ENCODE peak calls at places on chromosome 2, in seven cellular contexts. G is OCI-M1; K is HTR-8/SVneo; W is stimulated activated CD4-positive, alpha-beta T cell treated with anti-CD3 and anti-CD28 coated beads, Interleukin-4, amount 100 ng/mL, for 1 hour; O is DND-41; Q is thyroid gland; U is fibroblast of the aortic adventitia. Y is an unnamed sample.

GRCh38 chr2:196201229-196201998 is 30.0 kb upstream of the STK17B start:
- DNase-seq in G (peak), K (no peak), W (no peak), O (no peak), Q (no peak), U (peak), Y (no peak)

GRCh38 chr2:132979339-132980093 is 309.5 kb upstream of the LYPD1 start:
- DNase-seq in G (no peak), K (no peak), W (no peak), O (no peak), Q (no peak), U (no peak), Y (no peak)

GRCh38 chr2:175097297-175097696 is 70.7 kb downstream of the ATF2 start:
- DNase-seq in G (no peak), K (peak), W (no peak), O (no peak), Q (no peak), U (peak), Y (no peak)

GRCh38 chr2:37858197-37858711 is 66.8 kb upstream of the RMDN2 start:
- DNase-seq in G (no peak), K (peak), W (no peak), O (no peak), Q (no peak), U (peak), Y (no peak)

GRCh38 chr2:86087936-86088850 is 17.5 kb downstream of the POLR1A start:
- DNase-seq in G (no peak), K (no peak), W (no peak), O (no peak), Q (no peak), U (no peak), Y (no peak)

GRCh38 chr2:172090947-172091625 is 5.8 kb downstream of the DLX1 start:
- DNase-seq in G (no peak), K (no peak), W (no peak), O (no peak), Q (no peak), U (no peak), Y (no peak)

GRCh38 chr2:104704846-104705245 is 149.1 kb upstream of the POU3F3 start:
- DNase-seq in G (no peak), K (no peak), W (no peak), O (no peak), Q (no peak), U (no peak), Y (no peak)

GRCh38 chr2:10329880-10330699 is 27.4 kb downstream of the HPCAL1 start:
- DNase-seq in G (no peak), K (peak), W (peak), O (peak), Q (no peak), U (peak), Y (no peak)

GRCh38 chr2:8229546-8229986 is 452.3 kb upstream of the ID2 start:
- DNase-seq in G (peak), K (no peak), W (peak), O (peak), Q (peak), U (peak), Y (peak)

GRCh38 chr2:128413014-128413717 is 94.5 kb upstream of the HS6ST1 start:
- DNase-seq in G (no peak), K (no peak), W (no peak), O (peak), Q (no peak), U (no peak), Y (no peak)

GRCh38 chr2:162174778-162175177 is 22.7 kb upstream of the GCG start:
- DNase-seq in G (no peak), K (no peak), W (no peak), O (no peak), Q (no peak), U (no peak), Y (no peak)

GRCh38 chr2:176812376-176812775 is 400.2 kb upstream of the HNRNPA3 start:
- DNase-seq in G (no peak), K (no peak), W (no peak), O (no peak), Q (no peak), U (no peak), Y (no peak)

GRCh38 chr2:202072226-202072625 is 829 bp upstream of the KIAA2012 start:
- DNase-seq in G (no peak), K (peak), W (no peak), O (no peak), Q (no peak), U (no peak), Y (no peak)

GRCh38 chr2:229752970-229753729 is 38.8 kb upstream of the DNER start:
- DNase-seq in G (no peak), K (no peak), W (no peak), O (no peak), Q (no peak), U (no peak), Y (no peak)

GRCh38 chr2:56456791-56457190 is 273.0 kb downstream of the CCDC85A start:
- DNase-seq in G (no peak), K (no peak), W (no peak), O (no peak), Q (peak), U (no peak), Y (no peak)

GRCh38 chr2:99420751-99421299 is 69.0 kb downstream of the REV1 start:
- DNase-seq in G (no peak), K (no peak), W (no peak), O (no peak), Q (no peak), U (peak), Y (no peak)

GRCh38 chr2:70141754-70142589 is 48.8 kb downstream of the C2orf42 start:
- DNase-seq in G (peak), K (no peak), W (peak), O (peak), Q (peak), U (peak), Y (no peak)

GRCh38 chr2:238970553-238971081 is 122.7 kb downstream of the TWIST2 start:
- DNase-seq in G (peak), K (peak), W (peak), O (peak), Q (peak), U (peak), Y (no peak)

GRCh38 chr2:75707901-75708300 is 2.8 kb downstream of the GCFC2 start:
- DNase-seq in G (no peak), K (no peak), W (no peak), O (no peak), Q (no peak), U (peak), Y (no peak)

GRCh38 chr2:46552528-46552927 is 73.2 kb downstream of the TMEM247 start:
- DNase-seq in G (no peak), K (no peak), W (no peak), O (no peak), Q (no peak), U (no peak), Y (no peak)

GRCh38 chr2:181778621-181779195 is 98.4 kb upstream of the NEUROD1 start:
- DNase-seq in G (no peak), K (no peak), W (no peak), O (no peak), Q (no peak), U (peak), Y (no peak)

GRCh38 chr2:128374001-128374710 is 55.5 kb upstream of the HS6ST1 start:
- DNase-seq in G (no peak), K (peak), W (no peak), O (no peak), Q (peak), U (peak), Y (peak)

GRCh38 chr2:200450288-200450687 is 59.6 kb downstream of the KCTD18 start:
- DNase-seq in G (no peak), K (no peak), W (no peak), O (no peak), Q (no peak), U (no peak), Y (no peak)

GRCh38 chr2:240149943-240150784 is 9.7 kb upstream of the OTOS start:
- DNase-seq in G (peak), K (peak), W (peak), O (peak), Q (peak), U (peak), Y (no peak)